ENCODE peak calls at places on chromosomes 5 and 9, in five cellular contexts. L is mesendoderm, S is H9, F is IMR-90, W is neuronal stem cell. T is an unnamed sample.

GRCh38 chr5:180494510-180495181 is 467 bp downstream of the CNOT6 start:
- DNase-seq in L (peak), S (peak), F (no peak), W (peak), T (peak)

GRCh38 chr5:92715946-92716345 is 865.1 kb downstream of the NR2F1-AS1 start:
- DNase-seq in L (no peak), S (no peak), F (no peak), W (no peak), T (no peak)

GRCh38 chr9:134178394-134178780 is 14.0 kb upstream of the RNU6ATAC start:
- DNase-seq in L (no peak), S (no peak), F (no peak), W (no peak), T (no peak)

GRCh38 chr9:137689745-137690529 is 71.1 kb downstream of the EHMT1 start:
- DNase-seq in L (no peak), S (no peak), F (peak), W (no peak), T (no peak)

GRCh38 chr9:128928624-128929023 is 7.8 kb downstream of the PHYHD1 start:
- DNase-seq in L (no peak), S (no peak), F (peak), W (no peak), T (no peak)

GRCh38 chr9:91037511-91038482 is 236.2 kb downstream of the SYK start:
- DNase-seq in L (peak), S (no peak), F (peak), W (no peak), T (peak)

GRCh38 chr5:109865636-109866035 is 175.9 kb downstream of the MAN2A1 start:
- DNase-seq in L (no peak), S (no peak), F (peak), W (peak), T (peak)

GRCh38 chr5:135456238-135457099 is 4.3 kb upstream of the TIFAB start:
- DNase-seq in L (no peak), S (no peak), F (peak), W (no peak), T (peak)

GRCh38 chr5:124655943-124656459 is 90.4 kb downstream of the ZNF608 start:
- DNase-seq in L (no peak), S (no peak), F (peak), W (no peak), T (peak)

GRCh38 chr5:175523292-175523691 is 44.9 kb downstream of the SFXN1 start:
- DNase-seq in L (no peak), S (no peak), F (no peak), W (no peak), T (no peak)

GRCh38 chr9:74760031-74760700 is 127.6 kb downstream of the TRPM6 start:
- DNase-seq in L (no peak), S (no peak), F (peak), W (no peak), T (peak)

GRCh38 chr9:135711411-135711810 is 9.4 kb downstream of the KCNT1 start:
- DNase-seq in L (no peak), S (no peak), F (no peak), W (no peak), T (no peak)

GRCh38 chr5:115487750-115488149 is 56.8 kb downstream of the FEM1C start:
- DNase-seq in L (no peak), S (no peak), F (no peak), W (no peak), T (no peak)

GRCh38 chr5:122816726-122817125 is 28.7 kb upstream of the SNX24 start:
- DNase-seq in L (no peak), S (no peak), F (no peak), W (no peak), T (no peak)

GRCh38 chr9:109793196-109793595 is 13.2 kb downstream of the PALM2AKAP2 start:
- DNase-seq in L (no peak), S (no peak), F (peak), W (no peak), T (peak)

GRCh38 chr9:122325124-122325523 is 45.7 kb upstream of the PTGS1 start:
- DNase-seq in L (no peak), S (no peak), F (peak), W (no peak), T (no peak)

DNA sequence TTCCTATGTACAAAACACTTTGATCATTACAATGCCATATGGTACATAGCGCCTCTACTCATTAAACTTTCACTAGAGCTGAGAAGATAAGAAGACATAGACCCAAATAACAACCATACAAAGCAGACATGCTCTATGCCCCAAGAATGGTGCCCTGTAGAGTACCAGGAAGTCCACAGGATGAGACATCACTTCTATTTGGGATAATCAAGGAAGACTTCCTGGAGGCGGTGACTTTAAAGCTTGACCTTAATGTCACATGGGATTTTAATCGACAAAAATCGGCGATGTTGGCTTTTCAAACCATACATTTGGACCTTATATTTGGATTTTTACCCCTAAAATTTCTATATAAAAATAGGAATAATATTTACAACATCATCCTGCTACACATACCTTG is 224.3 kb upstream of the MAP3K1 start:
- DNase-seq in L (no peak), S (no peak), F (no peak), W (no peak), T (no peak)
- H3K27ac ChIP-seq in L (no peak), S (no peak), F (no peak), W (no peak), T (no peak)

GRCh38 chr9:3847377-3847776 is 321.6 kb upstream of the RFX3 start:
- DNase-seq in L (no peak), S (no peak), F (no peak), W (no peak), T (no peak)

GRCh38 chr9:3850083-3850482 is 324.3 kb upstream of the RFX3 start:
- DNase-seq in L (no peak), S (no peak), F (no peak), W (no peak), T (no peak)

GRCh38 chr9:3845549-3845948 is 319.7 kb upstream of the RFX3 start:
- DNase-seq in L (no peak), S (no peak), F (no peak), W (no peak), T (no peak)

GRCh38 chr9:3852545-3852944 is 326.7 kb upstream of the RFX3 start:
- DNase-seq in L (no peak), S (no peak), F (no peak), W (no peak), T (no peak)

DNA sequence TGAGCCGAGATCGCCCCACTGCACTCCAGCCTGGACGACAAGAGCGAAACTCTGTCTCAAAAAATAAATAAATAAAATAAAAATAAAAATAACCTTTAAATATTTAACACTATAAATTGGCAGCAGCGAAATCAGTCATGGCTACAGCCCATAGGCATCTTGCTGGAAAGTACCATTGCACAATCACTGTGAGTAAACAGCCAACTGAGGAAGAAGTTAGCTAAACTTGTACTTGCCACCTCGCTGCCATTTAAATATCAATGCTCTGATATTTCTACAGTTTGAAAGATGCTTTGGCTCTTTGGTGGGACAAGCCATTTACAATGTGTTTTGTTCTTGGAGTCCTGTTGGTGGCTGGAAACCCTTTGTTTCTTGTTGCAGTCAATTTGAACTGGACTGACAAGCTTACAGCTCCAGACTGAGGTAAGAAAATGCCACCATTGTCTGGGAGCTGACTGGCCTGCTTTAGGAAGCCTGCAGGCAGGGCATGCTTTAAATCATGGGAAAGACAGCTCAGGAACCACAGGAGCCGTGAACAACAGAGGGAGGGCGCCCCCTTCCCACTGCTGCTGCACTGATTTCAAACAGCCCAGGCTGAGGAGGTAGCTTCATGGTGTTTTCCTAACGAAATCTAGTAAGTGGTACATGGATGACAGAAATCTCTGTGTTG is 322.8 kb upstream of the RFX3 start:
- DNase-seq in L (peak), S (peak), F (peak), W (peak), T (peak)
- H3K4ac ChIP-seq in L (no peak), S (no peak), F (no peak), W (no peak), T (no peak)

GRCh38 chr5:33737697-33738096 is 154.1 kb downstream of the ADAMTS12 start:
- DNase-seq in L (no peak), S (no peak), F (no peak), W (no peak), T (no peak)
- H4K8ac ChIP-seq in L (no peak), S (no peak), F (no peak), W (no peak), T (no peak)

GRCh38 chr5:41924872-41925554 is at the start of gene FBXO4:
- DNase-seq in L (peak), S (peak), F (peak), W (peak), T (peak)

GRCh38 chr5:41918105-41918504 is 7.0 kb upstream of the FBXO4 start:
- DNase-seq in L (no peak), S (no peak), F (no peak), W (no peak), T (no peak)

GRCh38 chr5:41921874-41922273 is 3.2 kb upstream of the FBXO4 start:
- DNase-seq in L (peak), S (no peak), F (peak), W (no peak), T (peak)

GRCh38 chr5:41924526-41924871 is 582 bp upstream of the FBXO4 start:
- DNase-seq in L (no peak), S (no peak), F (no peak), W (no peak), T (no peak)

DNA sequence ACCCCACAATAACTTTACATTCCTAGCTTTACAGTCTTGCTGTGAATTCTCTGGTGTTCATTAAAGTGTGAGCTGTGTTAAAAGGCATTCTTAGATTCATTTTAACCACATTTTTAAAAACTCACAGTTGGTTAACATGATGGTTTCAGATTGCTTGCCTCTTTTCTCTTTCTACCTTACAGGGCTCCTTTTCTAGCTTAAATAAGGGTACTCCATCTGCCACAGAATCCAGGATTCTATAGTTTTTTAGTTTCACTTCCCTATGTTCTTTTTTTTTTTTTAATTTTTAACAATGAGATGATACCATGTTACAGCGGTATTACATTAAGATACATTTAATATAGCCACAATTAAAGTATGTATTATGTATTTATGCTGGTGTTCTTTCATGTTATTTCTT is 3.9 kb upstream of the FBXO4 start:
- DNase-seq in L (no peak), S (no peak), F (no peak), W (no peak), T (no peak)
- H3K27ac ChIP-seq in L (no peak), S (no peak), F (no peak), W (no peak), T (no peak)

GRCh38 chr5:42943931-42944631 is 96.0 kb downstream of the ANXA2R start:
- DNase-seq in L (peak), S (peak), F (peak), W (peak), T (peak)
- H3K4ac ChIP-seq in L (no peak), S (no peak), F (peak), W (no peak), T (no peak)

GRCh38 chr5:149657324-149657723 is 72.8 kb upstream of the PPARGC1B start:
- DNase-seq in L (no peak), S (no peak), F (no peak), W (no peak), T (no peak)

GRCh38 chr5:149658299-149658698 is 71.8 kb upstream of the PPARGC1B start:
- DNase-seq in L (no peak), S (no peak), F (no peak), W (no peak), T (no peak)

GRCh38 chr5:149654282-149654681 is 73.0 kb downstream of the ARHGEF37 start:
- DNase-seq in L (no peak), S (no peak), F (no peak), W (no peak), T (no peak)

GRCh38 chr5:149654893-149655505 is 73.7 kb downstream of the ARHGEF37 start:
- DNase-seq in L (no peak), S (no peak), F (no peak), W (no peak), T (no peak)

GRCh38 chr5:149656576-149657182 is 73.4 kb upstream of the PPARGC1B start:
- DNase-seq in L (peak), S (peak), F (no peak), W (peak), T (peak)
- H4K8ac ChIP-seq in L (no peak), S (no peak), F (no peak), W (no peak), T (no peak)

DNA sequence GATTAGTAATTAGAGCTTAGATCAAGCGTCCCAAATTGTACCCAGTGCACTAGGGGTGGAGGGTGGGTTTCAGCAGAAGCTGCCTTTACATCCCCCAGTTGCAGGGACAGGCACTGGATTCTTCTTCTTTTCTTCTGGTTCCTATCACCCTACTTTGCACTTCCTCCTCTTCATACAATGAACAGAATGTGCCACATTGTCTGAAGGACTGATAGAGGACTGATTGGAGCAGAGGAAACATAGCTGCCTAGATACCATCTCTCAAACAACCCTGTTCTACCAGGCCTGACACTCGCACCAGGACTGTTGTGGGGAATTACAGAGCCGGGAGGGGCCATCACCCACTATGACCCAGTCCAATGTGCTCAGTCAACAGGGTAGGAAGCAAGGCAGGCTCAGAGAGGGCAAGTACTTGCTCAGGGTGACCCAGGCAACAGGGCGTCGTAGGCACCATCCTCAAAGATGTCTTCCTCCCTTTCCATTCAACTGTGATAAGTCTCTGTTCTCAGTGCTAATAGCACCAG is 6.2 kb downstream of the LCP2 start:
- DNase-seq in L (peak), S (no peak), F (no peak), W (no peak), T (no peak)
- H3K27ac ChIP-seq in L (no peak), S (no peak), F (no peak), W (no peak), T (no peak)

DNA sequence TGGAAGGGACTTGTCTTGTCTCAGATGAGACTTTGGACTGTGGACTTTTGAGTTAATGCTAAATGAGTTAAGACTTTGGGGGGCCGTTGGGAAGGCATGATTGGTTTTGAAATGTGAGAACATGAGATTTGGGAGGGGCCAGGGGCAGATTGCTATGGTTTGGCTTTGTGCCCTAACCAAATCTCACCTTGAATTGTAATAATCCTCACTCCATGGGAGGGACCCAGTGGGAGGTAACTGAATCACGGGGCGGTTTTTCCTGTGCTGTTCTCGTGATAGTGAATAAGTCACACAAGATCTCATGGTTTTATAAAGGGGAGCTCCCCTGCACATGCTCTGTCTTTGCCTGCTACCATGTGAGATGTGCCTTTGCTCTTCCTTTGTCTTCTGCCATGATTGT is 72.1 kb downstream of the RAI14 start:
- DNase-seq in L (no peak), S (no peak), F (no peak), W (no peak), T (no peak)
- H3K4ac ChIP-seq in L (no peak), S (no peak), F (no peak), W (no peak), T (no peak)

DNA sequence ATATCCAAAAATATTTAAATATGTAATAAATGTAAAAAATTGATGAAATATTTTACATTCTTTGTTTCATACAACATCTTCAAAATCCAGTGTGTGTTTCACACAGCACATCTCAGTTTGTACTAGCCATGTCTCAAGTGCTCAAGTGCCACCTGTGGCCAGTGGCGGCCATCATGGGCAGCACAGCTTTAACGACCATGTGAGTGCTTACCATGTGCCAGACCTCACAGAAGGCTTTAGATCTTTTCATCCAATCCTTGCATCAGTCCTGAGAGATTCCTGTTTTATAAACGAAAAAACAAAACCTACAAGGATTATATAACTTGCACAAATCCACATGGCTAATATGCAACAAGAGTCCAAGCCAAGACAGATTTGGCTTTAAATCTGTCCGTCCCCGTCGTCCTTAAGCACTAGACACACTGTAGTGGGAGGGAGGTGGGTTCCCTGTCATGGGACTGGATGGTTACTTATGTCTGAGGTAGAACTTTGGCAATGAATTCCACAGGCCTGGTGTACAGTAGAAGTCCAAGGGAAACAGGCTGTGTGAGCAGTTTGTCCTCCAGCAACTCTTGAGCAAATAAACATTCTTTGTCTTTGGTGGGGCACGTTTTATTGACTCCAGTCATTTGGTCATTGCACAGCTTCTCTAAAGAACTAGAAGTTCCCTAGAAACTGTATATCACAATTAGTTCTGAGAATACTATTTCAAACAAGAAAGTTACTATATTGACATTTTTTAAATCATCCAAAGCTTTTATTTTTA is 25.0 kb upstream of the F2R start:
- DNase-seq in L (no peak), S (no peak), F (peak), W (no peak), T (no peak)
- H4K8ac ChIP-seq in L (no peak), S (no peak), F (peak), W (no peak), T (peak)